ENCODE peak calls at places on chromosomes 12 and 14, in four cellular contexts. E is body of pancreas, Y is GM23338, Q is tibial nerve. Z is an unnamed sample. For H3K4me1, the result is how much of the 10 kb centered on the place peaks cover.

GRCh38 chr14:20429801-20430669 is 5.9 kb downstream of the KLHL33 start:
- DNase-seq in E (peak), Y (no peak), Q (no peak), Z (no peak)

GRCh38 chr12:39931857-39932256 is 174.0 kb downstream of the SLC2A13 start:
- DNase-seq in E (no peak), Y (no peak), Q (no peak), Z (no peak)

GRCh38 chr14:36344211-36344610 is 23.8 kb upstream of the MBIP start:
- DNase-seq in E (no peak), Y (no peak), Q (no peak), Z (no peak)

GRCh38 chr12:503111-503761 is 43.5 kb downstream of the B4GALNT3 start:
- DNase-seq in E (peak), Y (no peak), Q (no peak), Z (peak)

GRCh38 chr12:64824500-64825142 is at the start of gene TBC1D30:
- DNase-seq in E (no peak), Y (peak), Q (no peak), Z (no peak)

GRCh38 chr12:30796508-30796780 is 41.7 kb upstream of the CAPRIN2 start:
- DNase-seq in E (peak), Y (peak), Q (no peak), Z (peak)

GRCh38 chr12:7832059-7832696 is 40.5 kb downstream of the SLC2A14 start:
- DNase-seq in E (peak), Y (peak), Q (peak), Z (peak)

GRCh38 chr12:121537814-121538698 is 42.8 kb downstream of the KDM2B start:
- DNase-seq in E (no peak), Y (no peak), Q (no peak), Z (no peak)

GRCh38 chr14:101282418-101282817 is 278.9 kb upstream of the DIO3 start:
- DNase-seq in E (no peak), Y (no peak), Q (no peak), Z (no peak)

GRCh38 chr12:3409662-3410061 is 81.3 kb upstream of the PRMT8 start:
- DNase-seq in E (no peak), Y (no peak), Q (no peak), Z (no peak)

GRCh38 chr14:77653473-77653872 is 37.0 kb upstream of the SPTLC2 start:
- DNase-seq in E (no peak), Y (peak), Q (no peak), Z (no peak)

GRCh38 chr12:64395739-64396138 is 5.2 kb upstream of the C12orf56 start:
- DNase-seq in E (no peak), Y (no peak), Q (no peak), Z (no peak)

GRCh38 chr14:103021817-103022668 is 35.3 kb downstream of the CDC42BPB start:
- DNase-seq in E (no peak), Y (no peak), Q (no peak), Z (no peak)

GRCh38 chr12:67459173-67459572 is 189.4 kb upstream of the DYRK2 start:
- DNase-seq in E (no peak), Y (no peak), Q (no peak), Z (no peak)

GRCh38 chr14:61956517-61956916 is 194.3 kb downstream of the SNAPC1 start:
- DNase-seq in E (no peak), Y (no peak), Q (no peak), Z (no peak)

GRCh38 chr14:37406095-37406494 is 189.0 kb downstream of the FOXA1 start:
- DNase-seq in E (no peak), Y (no peak), Q (no peak), Z (no peak)

GRCh38 chr14:94213021-94213420 is 38.9 kb downstream of the PPP4R4 start:
- DNase-seq in E (no peak), Y (no peak), Q (no peak), Z (no peak)

GRCh38 chr14:76293923-76294322 is 82.0 kb upstream of the ESRRB start:
- DNase-seq in E (peak), Y (no peak), Q (no peak), Z (no peak)

GRCh38 chr12:122421815-122422737 is at the start of gene CLIP1:
- DNase-seq in E (peak), Y (peak), Q (peak), Z (peak)

GRCh38 chr14:79011920-79012204 is 841.7 kb downstream of the NRXN3 start:
- DNase-seq in E (no peak), Y (no peak), Q (no peak), Z (no peak)

GRCh38 chr14:44979273-44979672 is 17.3 kb downstream of the TOGARAM1 start:
- DNase-seq in E (no peak), Y (no peak), Q (no peak), Z (no peak)

GRCh38 chr14:104580961-104581360 is 1.4 kb downstream of the C14orf180 start:
- DNase-seq in E (peak), Y (no peak), Q (no peak), Z (no peak)

GRCh38 chr14:94355191-94355794 is 32.2 kb upstream of the SERPINA6 start:
- DNase-seq in E (peak), Y (peak), Q (peak), Z (peak)

GRCh38 chr12:53097564-53098353 is at the start of gene IGFBP6:
- DNase-seq in E (peak), Y (peak), Q (peak), Z (peak)

GRCh38 chr12:25412735-25413134 is 140.3 kb downstream of the LMNTD1 start:
- DNase-seq in E (no peak), Y (no peak), Q (no peak), Z (no peak)

GRCh38 chr12:113846883-113847282 is 119.2 kb downstream of the RBM19 start:
- DNase-seq in E (no peak), Y (no peak), Q (no peak), Z (no peak)

GRCh38 chr12:53046655-53047220 is 3.1 kb upstream of the TNS2 start:
- DNase-seq in E (peak), Y (peak), Q (peak), Z (no peak)

GRCh38 chr12:41140117-41140516 is 48.0 kb upstream of the PDZRN4 start:
- DNase-seq in E (no peak), Y (no peak), Q (no peak), Z (no peak)

DNA sequence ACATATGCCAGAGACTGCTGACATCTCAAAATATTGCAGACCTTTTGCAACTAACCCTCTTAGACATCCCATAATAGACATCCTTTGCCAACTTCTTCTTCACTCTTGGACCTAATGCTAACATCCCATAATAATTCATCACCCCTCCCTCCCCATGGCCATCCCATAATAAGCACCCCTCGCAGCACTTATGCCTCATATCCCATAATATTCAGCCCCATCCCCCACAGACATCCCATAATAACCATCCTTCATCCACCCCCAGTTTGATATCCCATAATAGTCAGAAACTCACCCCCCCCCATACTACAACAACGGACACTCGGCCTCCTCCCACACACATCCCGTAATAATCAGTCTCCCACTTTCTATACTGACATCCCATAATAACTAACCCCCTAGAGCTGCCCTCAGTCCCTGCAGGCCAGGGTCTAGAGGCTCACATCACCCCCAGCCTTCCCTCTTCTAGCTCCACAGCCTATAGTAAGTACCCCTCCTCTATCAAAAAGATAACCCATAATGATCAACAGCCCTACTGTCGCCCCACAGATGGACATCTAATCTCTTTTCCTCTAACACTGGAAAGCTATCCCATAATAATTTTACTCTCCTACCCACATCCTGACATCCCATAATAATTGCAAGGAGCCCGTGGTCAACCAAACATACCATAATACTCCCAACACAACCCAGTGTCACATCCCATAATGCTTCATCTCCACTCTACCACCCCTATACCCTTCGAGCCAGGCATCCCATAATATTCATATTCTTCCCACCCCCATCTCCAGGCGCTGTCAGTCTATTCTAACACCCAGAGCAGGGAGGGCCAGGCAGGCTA is 792 bp upstream of the CHD4 start:
- DNase-seq in E (peak), Y (peak), Q (peak), Z (no peak)
- H3K27ac ChIP-seq in E (peak), Y (peak), Q (peak), Z (peak)

GRCh38 chr14:58636129-58636528 is 1.6 kb upstream of the DACT1 start:
- DNase-seq in E (no peak), Y (no peak), Q (no peak), Z (no peak)
- H3K4me1 ChIP-seq in E (under half), Y (half or more), Q (under half), Z (under half)

GRCh38 chr12:132869551-132869950 is 17.9 kb downstream of the CHFR start:
- DNase-seq in E (no peak), Y (no peak), Q (no peak), Z (no peak)

GRCh38 chr12:132874175-132874574 is 13.2 kb downstream of the CHFR start:
- DNase-seq in E (no peak), Y (no peak), Q (no peak), Z (no peak)

GRCh38 chr12:132872073-132872855 is 15.1 kb downstream of the CHFR start:
- DNase-seq in E (no peak), Y (no peak), Q (no peak), Z (no peak)

GRCh38 chr12:132872975-132873421 is 14.4 kb downstream of the CHFR start:
- DNase-seq in E (no peak), Y (no peak), Q (no peak), Z (no peak)

DNA sequence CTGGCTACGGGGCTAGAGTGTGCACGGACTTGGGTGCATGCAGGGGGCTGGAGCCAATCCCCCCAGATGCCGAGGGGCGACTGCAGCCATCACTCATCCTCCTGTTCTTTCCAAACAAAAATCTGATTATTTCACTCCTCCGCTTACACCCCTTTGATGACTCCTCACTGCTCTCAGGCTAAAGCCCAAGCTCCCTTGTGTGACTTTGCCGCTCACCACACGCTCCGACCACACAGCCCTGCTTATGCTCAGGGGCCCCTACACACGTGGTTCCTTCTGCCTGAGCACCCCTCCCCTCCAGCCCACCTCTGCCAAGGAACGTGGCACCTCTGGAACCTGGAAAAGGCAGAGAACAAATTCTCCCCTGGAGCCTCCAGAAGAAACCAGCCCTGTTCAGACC is 13.7 kb downstream of the CHFR start:
- DNase-seq in E (no peak), Y (no peak), Q (no peak), Z (no peak)
- TF ChIP-seq CTCF in E (no peak), Y (no peak), Q (no peak), Z (no peak)

GRCh38 chr12:108638997-108639822 is 5.5 kb upstream of the SELPLG start:
- DNase-seq in E (no peak), Y (no peak), Q (no peak), Z (no peak)

GRCh38 chr12:108642269-108642870 is 8.7 kb upstream of the SELPLG start:
- DNase-seq in E (no peak), Y (no peak), Q (no peak), Z (no peak)

GRCh38 chr12:108640802-108641445 is 7.2 kb upstream of the SELPLG start:
- DNase-seq in E (peak), Y (no peak), Q (no peak), Z (no peak)

GRCh38 chr12:108642899-108643654 is 9.4 kb upstream of the SELPLG start:
- DNase-seq in E (no peak), Y (no peak), Q (no peak), Z (no peak)

GRCh38 chr12:108641446-108642268 is 8.0 kb upstream of the SELPLG start:
- DNase-seq in E (no peak), Y (no peak), Q (no peak), Z (no peak)
- H3K27ac ChIP-seq in E (no peak), Y (no peak), Q (no peak), Z (peak)

GRCh38 chr12:46559311-46559710 is 186.7 kb upstream of the SLC38A2 start:
- DNase-seq in E (no peak), Y (no peak), Q (no peak), Z (no peak)

GRCh38 chr12:46560078-46560477 is 187.5 kb upstream of the SLC38A2 start:
- DNase-seq in E (no peak), Y (no peak), Q (no peak), Z (no peak)

GRCh38 chr12:46558696-46559095 is 186.1 kb upstream of the SLC38A2 start:
- DNase-seq in E (no peak), Y (no peak), Q (no peak), Z (no peak)

GRCh38 chr12:46560874-46561273 is 188.3 kb upstream of the SLC38A2 start:
- DNase-seq in E (no peak), Y (no peak), Q (no peak), Z (no peak)

DNA sequence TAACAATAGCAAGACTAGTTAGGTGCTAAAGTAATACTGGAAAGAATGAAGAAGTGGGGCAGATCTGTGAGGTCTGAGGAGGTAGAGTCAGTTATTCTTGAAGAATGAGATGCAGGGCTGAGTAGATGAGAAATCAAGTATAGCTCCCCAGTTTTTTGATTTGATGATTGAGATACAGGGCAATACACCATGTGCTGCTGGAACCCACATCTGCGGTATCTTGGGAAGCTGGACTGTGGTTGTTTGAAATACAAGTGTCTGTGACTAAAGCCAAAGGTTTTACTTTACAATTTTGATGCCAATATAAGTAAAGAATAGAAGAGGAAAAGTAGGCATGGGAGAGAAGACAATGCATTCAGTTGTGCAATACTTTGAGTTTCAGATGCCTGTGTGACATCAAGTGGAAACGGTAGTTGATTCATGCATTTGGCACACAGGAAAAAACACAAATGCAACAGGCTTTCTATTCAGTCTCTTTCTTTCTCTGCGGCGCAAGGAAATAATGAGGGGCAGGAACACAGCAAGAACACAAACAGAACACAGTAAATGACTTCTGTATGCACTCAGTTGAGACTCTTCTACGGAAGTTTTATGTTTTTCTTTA is 190.2 kb upstream of the SLC38A2 start:
- DNase-seq in E (no peak), Y (no peak), Q (no peak), Z (no peak)
- H3K4me1 ChIP-seq in E (under half), Y (under half), Q (under half), Z (under half)

Z was measured in left lung.